ENCODE peak calls at places on chromosomes 2 and 18, in six cellular contexts. Z is iris pigment epithelial cell; D is lower leg skin; U is DMS79; P is SHP77 treated with DMSO at 0.1 percent for 48 hours; H is effector CD4-positive, alpha-beta T cell. N is an unnamed sample.
A peak's percentile ranks its signal among the peaks of the same experiment; 100 is the strongest.

GRCh38 chr2:170455617-170456426 is 259.3 kb upstream of the SP5 start:
- DNase-seq in P (no peak), D (no peak), Z (no peak), H (no peak), U (no peak), N (no peak)

GRCh38 chr2:97664636-97664970 is 759 bp upstream of the ACTR1B start:
- DNase-seq in P (peak; percentile 42), D (no peak), Z (peak; percentile 12), H (no peak), U (no peak), N (no peak)

GRCh38 chr2:96117701-96118588 is 1.6 kb upstream of the ADRA2B start:
- DNase-seq in D (no peak), P (no peak), U (no peak), H (no peak), Z (no peak), N (no peak)

GRCh38 chr2:128468186-128468585 is 149.5 kb upstream of the HS6ST1 start:
- DNase-seq in Z (no peak), P (no peak), D (peak; percentile 76), U (no peak), H (no peak), N (no peak)

GRCh38 chr18:48754993-48755473 is 195.7 kb downstream of the SMAD7 start:
- DNase-seq in P (no peak), D (no peak), Z (no peak), H (no peak), U (no peak), N (no peak)

GRCh38 chr2:146158072-146158674 is 1638.3 kb upstream of the ZEB2 start:
- DNase-seq in D (no peak), H (no peak), Z (no peak), P (no peak), U (no peak), N (no peak)

GRCh38 chr18:45690975-45691815 is 32.8 kb upstream of the SLC14A1 start:
- DNase-seq in Z (peak; percentile 72), H (peak; percentile 66), P (peak; percentile 3), U (peak; percentile 31), D (peak; percentile 95), N (peak; percentile 66)

GRCh38 chr2:53769318-53769945 is 1.8 kb downstream of the CHAC2 start:
- DNase-seq in Z (no peak), H (no peak), P (no peak), U (no peak), D (no peak), N (no peak)

GRCh38 chr2:29767606-29768335 is 153.6 kb downstream of the ALK start:
- DNase-seq in P (no peak), H (no peak), Z (no peak), D (no peak), U (no peak), N (no peak)

GRCh38 chr18:78967692-78968091 is 11.9 kb upstream of the SALL3 start:
- DNase-seq in U (no peak), D (no peak), H (no peak), Z (no peak), P (no peak), N (no peak)

GRCh38 chr2:73494031-73494430 is 108.4 kb downstream of the ALMS1 start:
- DNase-seq in Z (peak; percentile 54), D (no peak), U (no peak), H (no peak), P (no peak), N (no peak)

GRCh38 chr2:179751184-179751809 is 110.1 kb downstream of the ZNF385B start:
- DNase-seq in U (no peak), H (no peak), Z (peak; percentile 40), P (no peak), D (no peak), N (peak; percentile 15)

GRCh38 chr18:22391571-22392359 is 25.9 kb downstream of the CTAGE1 start:
- DNase-seq in H (no peak), P (no peak), D (no peak), Z (peak; percentile 91), U (no peak), N (no peak)

GRCh38 chr18:72325307-72325706 is 218.8 kb downstream of the CBLN2 start:
- DNase-seq in H (no peak), Z (no peak), P (no peak), U (no peak), D (no peak), N (no peak)

GRCh38 chr2:44537264-44537663 is 175.5 kb downstream of the CAMKMT start:
- DNase-seq in D (no peak), Z (peak; percentile 4), H (no peak), P (no peak), U (no peak), N (no peak)

GRCh38 chr2:160715428-160715827 is 221.8 kb upstream of the RBMS1 start:
- DNase-seq in H (no peak), Z (no peak), D (no peak), U (no peak), P (no peak), N (no peak)

GRCh38 chr2:168327328-168327727 is 79.9 kb upstream of the STK39 start:
- DNase-seq in P (no peak), Z (no peak), H (no peak), U (no peak), D (no peak), N (no peak)

GRCh38 chr2:168700615-168701245 is 101.7 kb upstream of the NOSTRIN start:
- DNase-seq in D (no peak), U (no peak), H (no peak), P (no peak), Z (peak; percentile 53), N (no peak)

GRCh38 chr2:135651717-135652116 is 89.9 kb upstream of the UBXN4 start:
- DNase-seq in Z (no peak), U (no peak), D (no peak), H (no peak), P (no peak), N (no peak)

GRCh38 chr2:102250278-102250821 is 61.0 kb upstream of the IL1RL1 start:
- DNase-seq in Z (no peak), P (no peak), D (peak; percentile 84), U (no peak), H (no peak), N (no peak)

GRCh38 chr2:219836647-219837177 is 209.3 kb downstream of the SLC4A3 start:
- DNase-seq in U (no peak), D (no peak), P (no peak), Z (no peak), H (no peak), N (peak; percentile 49)

GRCh38 chr2:27177441-27178351 is 28.9 kb downstream of the TCF23 start:
- DNase-seq in P (no peak), H (no peak), Z (no peak), D (no peak), U (no peak), N (no peak)

GRCh38 chr2:172234716-172235661 is 132.3 kb upstream of the DLX2 start:
- DNase-seq in H (peak; percentile 14), P (peak; percentile 46), Z (no peak), D (no peak), U (peak; percentile 24), N (no peak)

GRCh38 chr2:70615222-70615621 is 61.6 kb upstream of the TGFA start:
- DNase-seq in U (no peak), H (no peak), D (no peak), P (no peak), Z (no peak), N (no peak)

GRCh38 chr2:213162515-213163118 is 11.2 kb upstream of the IKZF2 start:
- DNase-seq in U (no peak), Z (peak; percentile 73), P (no peak), H (no peak), D (no peak), N (no peak)

GRCh38 chr18:61368001-61368400 is 34.8 kb downstream of the CDH20 start:
- DNase-seq in Z (no peak), P (no peak), H (no peak), D (no peak), U (no peak), N (no peak)

GRCh38 chr2:158115202-158115783 is 13.6 kb downstream of the UPP2 start:
- DNase-seq in P (no peak), D (no peak), H (no peak), Z (no peak), U (no peak), N (no peak)

GRCh38 chr2:68974946-68975665 is 670 bp downstream of the GKN1 start:
- DNase-seq in H (no peak), U (no peak), P (no peak), D (no peak), Z (peak; percentile 20), N (no peak)

GRCh38 chr2:165952600-165953210 is 871 bp downstream of the TTC21B start:
- DNase-seq in U (no peak), P (no peak), D (no peak), Z (peak; percentile 25), H (no peak), N (no peak)

GRCh38 chr2:3253913-3254437 is 123.6 kb downstream of the EIPR1 start:
- DNase-seq in P (no peak), U (no peak), Z (no peak), H (no peak), D (no peak), N (no peak)

N was measured in NCI-H460.